ENCODE peak calls at places on chromosomes 16 and 17, in five cellular contexts. One of them, this sample, is unnamed.

GRCh38 chr17:7951143-7951792 is 19.3 kb downstream of the CNTROB start:
- DNase-seq in bronchial epithelial cell: no peak
- DNase-seq in AML-193: no peak
- DNase-seq in activated CD8-positive, alpha-beta memory T cell treated with anti-CD3 and anti-CD28 coated beads for 1 hour: no peak
- DNase-seq in PC-9: no peak
- DNase-seq in this sample: no peak

GRCh38 chr16:71672125-71672524 is 46.1 kb downstream of the MARVELD3 start:
- DNase-seq in bronchial epithelial cell: no peak
- DNase-seq in AML-193: no peak
- DNase-seq in PC-9: no peak
- DNase-seq in activated CD8-positive, alpha-beta memory T cell treated with anti-CD3 and anti-CD28 coated beads for 1 hour: no peak
- DNase-seq in this sample: no peak

GRCh38 chr16:88378836-88379693 is 3.7 kb upstream of the ZNF469 start:
- DNase-seq in AML-193: no peak
- DNase-seq in bronchial epithelial cell: no peak
- DNase-seq in activated CD8-positive, alpha-beta memory T cell treated with anti-CD3 and anti-CD28 coated beads for 1 hour: no peak
- DNase-seq in PC-9: no peak
- DNase-seq in this sample: no peak

GRCh38 chr17:69325518-69326301 is 1.2 kb downstream of the ABCA5 start:
- DNase-seq in PC-9: no peak
- DNase-seq in AML-193: no peak
- DNase-seq in activated CD8-positive, alpha-beta memory T cell treated with anti-CD3 and anti-CD28 coated beads for 1 hour: no peak
- DNase-seq in bronchial epithelial cell: no peak
- DNase-seq in this sample: peak; percentile 34

GRCh38 chr17:14359251-14359939 is 58.5 kb downstream of the HS3ST3B1 start:
- DNase-seq in PC-9: no peak
- DNase-seq in activated CD8-positive, alpha-beta memory T cell treated with anti-CD3 and anti-CD28 coated beads for 1 hour: no peak
- DNase-seq in AML-193: peak; percentile 72
- DNase-seq in bronchial epithelial cell: no peak
- DNase-seq in this sample: no peak

GRCh38 chr17:82830249-82830661 is 9.6 kb downstream of the ZNF750 start:
- DNase-seq in activated CD8-positive, alpha-beta memory T cell treated with anti-CD3 and anti-CD28 coated beads for 1 hour: no peak
- DNase-seq in PC-9: no peak
- DNase-seq in bronchial epithelial cell: no peak
- DNase-seq in AML-193: no peak
- DNase-seq in this sample: no peak

GRCh38 chr16:49833796-49834195 is 22.1 kb downstream of the ZNF423 start:
- DNase-seq in bronchial epithelial cell: no peak
- DNase-seq in PC-9: no peak
- DNase-seq in AML-193: no peak
- DNase-seq in activated CD8-positive, alpha-beta memory T cell treated with anti-CD3 and anti-CD28 coated beads for 1 hour: no peak
- DNase-seq in this sample: no peak

GRCh38 chr17:83000738-83001137 is 78.7 kb upstream of the METRNL start:
- DNase-seq in PC-9: no peak
- DNase-seq in bronchial epithelial cell: no peak
- DNase-seq in activated CD8-positive, alpha-beta memory T cell treated with anti-CD3 and anti-CD28 coated beads for 1 hour: no peak
- DNase-seq in AML-193: no peak
- DNase-seq in this sample: no peak

GRCh38 chr16:57528499-57529323 is 7.7 kb downstream of the CCDC102A start:
- DNase-seq in AML-193: no peak
- DNase-seq in bronchial epithelial cell: no peak
- DNase-seq in activated CD8-positive, alpha-beta memory T cell treated with anti-CD3 and anti-CD28 coated beads for 1 hour: no peak
- DNase-seq in PC-9: no peak
- DNase-seq in this sample: no peak

GRCh38 chr17:39899215-39899614 is 19.2 kb downstream of the GSDMB start:
- DNase-seq in AML-193: no peak
- DNase-seq in PC-9: no peak
- DNase-seq in activated CD8-positive, alpha-beta memory T cell treated with anti-CD3 and anti-CD28 coated beads for 1 hour: no peak
- DNase-seq in bronchial epithelial cell: peak; percentile 20
- DNase-seq in this sample: no peak

GRCh38 chr16:66454751-66455150 is 27.7 kb downstream of the BEAN1 start:
- DNase-seq in PC-9: no peak
- DNase-seq in AML-193: no peak
- DNase-seq in activated CD8-positive, alpha-beta memory T cell treated with anti-CD3 and anti-CD28 coated beads for 1 hour: no peak
- DNase-seq in bronchial epithelial cell: no peak
- DNase-seq in this sample: no peak

GRCh38 chr16:68257906-68258800 is 6.2 kb upstream of the SLC7A6 start:
- DNase-seq in PC-9: peak; percentile 96
- DNase-seq in activated CD8-positive, alpha-beta memory T cell treated with anti-CD3 and anti-CD28 coated beads for 1 hour: no peak
- DNase-seq in bronchial epithelial cell: peak; percentile 52
- DNase-seq in AML-193: peak; percentile 12
- DNase-seq in this sample: no peak

GRCh38 chr16:86508028-86508946 is 2.0 kb upstream of the FOXF1 start:
- DNase-seq in AML-193: no peak
- DNase-seq in bronchial epithelial cell: no peak
- DNase-seq in PC-9: no peak
- DNase-seq in activated CD8-positive, alpha-beta memory T cell treated with anti-CD3 and anti-CD28 coated beads for 1 hour: no peak
- DNase-seq in this sample: no peak

GRCh38 chr16:64654137-64654652 is 467.7 kb downstream of the CDH11 start:
- DNase-seq in PC-9: no peak
- DNase-seq in bronchial epithelial cell: no peak
- DNase-seq in AML-193: no peak
- DNase-seq in activated CD8-positive, alpha-beta memory T cell treated with anti-CD3 and anti-CD28 coated beads for 1 hour: no peak
- DNase-seq in this sample: no peak

GRCh38 chr17:48294989-48295892 is 134.8 kb downstream of the SKAP1 start:
- DNase-seq in bronchial epithelial cell: peak; percentile 28
- DNase-seq in AML-193: peak; percentile 84
- DNase-seq in PC-9: peak; percentile 59
- DNase-seq in activated CD8-positive, alpha-beta memory T cell treated with anti-CD3 and anti-CD28 coated beads for 1 hour: no peak
- DNase-seq in this sample: no peak

GRCh38 chr17:27384261-27384701 is 72.0 kb upstream of the KSR1 start:
- DNase-seq in activated CD8-positive, alpha-beta memory T cell treated with anti-CD3 and anti-CD28 coated beads for 1 hour: no peak
- DNase-seq in PC-9: peak; percentile 85
- DNase-seq in AML-193: no peak
- DNase-seq in bronchial epithelial cell: peak; percentile 97
- DNase-seq in this sample: peak; percentile 91

GRCh38 chr17:76530489-76530814 is 7.1 kb downstream of the CYGB start:
- DNase-seq in PC-9: no peak
- DNase-seq in activated CD8-positive, alpha-beta memory T cell treated with anti-CD3 and anti-CD28 coated beads for 1 hour: no peak
- DNase-seq in AML-193: no peak
- DNase-seq in bronchial epithelial cell: peak; percentile 28
- DNase-seq in this sample: no peak

This sample was measured in RWPE1.